ENCODE peak calls at places on chromosomes 12 and 14, in nine cellular contexts. One of them, this sample, is unnamed.

GRCh38 chr14:21026988-21027315 is 2.1 kb upstream of the NDRG2 start:
- DNase-seq in fibroblast of the aortic adventitia: no peak
- DNase-seq in astrocyte of the spinal cord: no peak
- DNase-seq in EH: no peak
- DNase-seq in activated T-helper 9 cell treated with anti-CD3 and anti-CD28 coated beads, Interleukin-2, amount 50 U/mL, for 16 hours: no peak
- DNase-seq in kidney glomerular epithelial cell: no peak
- DNase-seq in LoVo: no peak
- DNase-seq in NCI-H1417 treated with DMSO at 0.1 percent for 48 hours: no peak
- DNase-seq in stimulated activated CD4-positive, alpha-beta T cell treated with anti-CD3 and anti-CD28 coated beads, Interleukin-1b, Interleukin-23, amount 100 ng/mL, for 48 hours: no peak
- DNase-seq in this sample: no peak

GRCh38 chr12:54352022-54352531 is 12.2 kb downstream of the GPR84 start:
- DNase-seq in fibroblast of the aortic adventitia: peak; percentile 47
- DNase-seq in astrocyte of the spinal cord: peak; percentile 93
- DNase-seq in EH: peak; percentile 65
- DNase-seq in activated T-helper 9 cell treated with anti-CD3 and anti-CD28 coated beads, Interleukin-2, amount 50 U/mL, for 16 hours: no peak
- DNase-seq in kidney glomerular epithelial cell: peak; percentile 61
- DNase-seq in LoVo: no peak
- DNase-seq in NCI-H1417 treated with DMSO at 0.1 percent for 48 hours: peak; percentile 86
- DNase-seq in stimulated activated CD4-positive, alpha-beta T cell treated with anti-CD3 and anti-CD28 coated beads, Interleukin-1b, Interleukin-23, amount 100 ng/mL, for 48 hours: peak; percentile 55
- DNase-seq in this sample: peak; percentile 33

GRCh38 chr12:62865860-62866407 is 69.0 kb downstream of the PPM1H start:
- DNase-seq in fibroblast of the aortic adventitia: peak; percentile 58
- DNase-seq in astrocyte of the spinal cord: peak; percentile 84
- DNase-seq in EH: peak; percentile 72
- DNase-seq in activated T-helper 9 cell treated with anti-CD3 and anti-CD28 coated beads, Interleukin-2, amount 50 U/mL, for 16 hours: no peak
- DNase-seq in kidney glomerular epithelial cell: no peak
- DNase-seq in LoVo: peak; percentile 46
- DNase-seq in NCI-H1417 treated with DMSO at 0.1 percent for 48 hours: no peak
- DNase-seq in stimulated activated CD4-positive, alpha-beta T cell treated with anti-CD3 and anti-CD28 coated beads, Interleukin-1b, Interleukin-23, amount 100 ng/mL, for 48 hours: no peak
- DNase-seq in this sample: no peak

GRCh38 chr14:70254476-70254961 is 65.8 kb upstream of the SLC8A3 start:
- DNase-seq in fibroblast of the aortic adventitia: no peak
- DNase-seq in astrocyte of the spinal cord: peak; percentile 12
- DNase-seq in EH: peak; percentile 18
- DNase-seq in activated T-helper 9 cell treated with anti-CD3 and anti-CD28 coated beads, Interleukin-2, amount 50 U/mL, for 16 hours: no peak
- DNase-seq in kidney glomerular epithelial cell: peak; percentile 18
- DNase-seq in LoVo: peak; percentile 77
- DNase-seq in NCI-H1417 treated with DMSO at 0.1 percent for 48 hours: peak; percentile 31
- DNase-seq in stimulated activated CD4-positive, alpha-beta T cell treated with anti-CD3 and anti-CD28 coated beads, Interleukin-1b, Interleukin-23, amount 100 ng/mL, for 48 hours: no peak
- DNase-seq in this sample: no peak

GRCh38 chr14:76958975-76959710 is 69.4 kb downstream of the IRF2BPL start:
- DNase-seq in fibroblast of the aortic adventitia: peak; percentile 25
- DNase-seq in astrocyte of the spinal cord: peak; percentile 79
- DNase-seq in EH: peak; percentile 90
- DNase-seq in activated T-helper 9 cell treated with anti-CD3 and anti-CD28 coated beads, Interleukin-2, amount 50 U/mL, for 16 hours: no peak
- DNase-seq in kidney glomerular epithelial cell: peak; percentile 81
- DNase-seq in LoVo: peak; percentile 46
- DNase-seq in NCI-H1417 treated with DMSO at 0.1 percent for 48 hours: no peak
- DNase-seq in stimulated activated CD4-positive, alpha-beta T cell treated with anti-CD3 and anti-CD28 coated beads, Interleukin-1b, Interleukin-23, amount 100 ng/mL, for 48 hours: no peak
- DNase-seq in this sample: peak; percentile 62

GRCh38 chr12:52121848-52122838 is 42.6 kb downstream of the SMIM41 start:
- DNase-seq in fibroblast of the aortic adventitia: peak; percentile 52
- DNase-seq in astrocyte of the spinal cord: peak; percentile 42
- DNase-seq in EH: peak; percentile 53
- DNase-seq in activated T-helper 9 cell treated with anti-CD3 and anti-CD28 coated beads, Interleukin-2, amount 50 U/mL, for 16 hours: peak; percentile 43
- DNase-seq in kidney glomerular epithelial cell: peak; percentile 28
- DNase-seq in LoVo: peak; percentile 64
- DNase-seq in NCI-H1417 treated with DMSO at 0.1 percent for 48 hours: no peak
- DNase-seq in stimulated activated CD4-positive, alpha-beta T cell treated with anti-CD3 and anti-CD28 coated beads, Interleukin-1b, Interleukin-23, amount 100 ng/mL, for 48 hours: peak; percentile 70
- DNase-seq in this sample: peak; percentile 47

GRCh38 chr12:1529228-1529861 is 65.0 kb downstream of the FBXL14 start:
- DNase-seq in fibroblast of the aortic adventitia: no peak
- DNase-seq in astrocyte of the spinal cord: no peak
- DNase-seq in EH: no peak
- DNase-seq in activated T-helper 9 cell treated with anti-CD3 and anti-CD28 coated beads, Interleukin-2, amount 50 U/mL, for 16 hours: no peak
- DNase-seq in kidney glomerular epithelial cell: no peak
- DNase-seq in LoVo: no peak
- DNase-seq in NCI-H1417 treated with DMSO at 0.1 percent for 48 hours: no peak
- DNase-seq in stimulated activated CD4-positive, alpha-beta T cell treated with anti-CD3 and anti-CD28 coated beads, Interleukin-1b, Interleukin-23, amount 100 ng/mL, for 48 hours: no peak
- DNase-seq in this sample: no peak

GRCh38 chr14:72472845-72473244 is 421.1 kb downstream of the DPF3 start:
- DNase-seq in fibroblast of the aortic adventitia: no peak
- DNase-seq in astrocyte of the spinal cord: no peak
- DNase-seq in EH: no peak
- DNase-seq in activated T-helper 9 cell treated with anti-CD3 and anti-CD28 coated beads, Interleukin-2, amount 50 U/mL, for 16 hours: no peak
- DNase-seq in kidney glomerular epithelial cell: no peak
- DNase-seq in LoVo: no peak
- DNase-seq in NCI-H1417 treated with DMSO at 0.1 percent for 48 hours: no peak
- DNase-seq in stimulated activated CD4-positive, alpha-beta T cell treated with anti-CD3 and anti-CD28 coated beads, Interleukin-1b, Interleukin-23, amount 100 ng/mL, for 48 hours: no peak
- DNase-seq in this sample: no peak

GRCh38 chr12:98329589-98329988 is 185.8 kb upstream of the TMPO start:
- DNase-seq in fibroblast of the aortic adventitia: no peak
- DNase-seq in astrocyte of the spinal cord: no peak
- DNase-seq in EH: no peak
- DNase-seq in activated T-helper 9 cell treated with anti-CD3 and anti-CD28 coated beads, Interleukin-2, amount 50 U/mL, for 16 hours: no peak
- DNase-seq in kidney glomerular epithelial cell: no peak
- DNase-seq in LoVo: no peak
- DNase-seq in NCI-H1417 treated with DMSO at 0.1 percent for 48 hours: no peak
- DNase-seq in stimulated activated CD4-positive, alpha-beta T cell treated with anti-CD3 and anti-CD28 coated beads, Interleukin-1b, Interleukin-23, amount 100 ng/mL, for 48 hours: no peak
- DNase-seq in this sample: no peak

GRCh38 chr12:29223431-29223830 is 74.4 kb downstream of the FAR2 start:
- DNase-seq in fibroblast of the aortic adventitia: no peak
- DNase-seq in astrocyte of the spinal cord: no peak
- DNase-seq in EH: no peak
- DNase-seq in activated T-helper 9 cell treated with anti-CD3 and anti-CD28 coated beads, Interleukin-2, amount 50 U/mL, for 16 hours: no peak
- DNase-seq in kidney glomerular epithelial cell: no peak
- DNase-seq in LoVo: no peak
- DNase-seq in NCI-H1417 treated with DMSO at 0.1 percent for 48 hours: no peak
- DNase-seq in stimulated activated CD4-positive, alpha-beta T cell treated with anti-CD3 and anti-CD28 coated beads, Interleukin-1b, Interleukin-23, amount 100 ng/mL, for 48 hours: no peak
- DNase-seq in this sample: no peak

GRCh38 chr14:103348154-103348553 is 14.1 kb downstream of the EIF5 start:
- DNase-seq in fibroblast of the aortic adventitia: no peak
- DNase-seq in astrocyte of the spinal cord: peak; percentile 53
- DNase-seq in EH: peak; percentile 52
- DNase-seq in activated T-helper 9 cell treated with anti-CD3 and anti-CD28 coated beads, Interleukin-2, amount 50 U/mL, for 16 hours: no peak
- DNase-seq in kidney glomerular epithelial cell: no peak
- DNase-seq in LoVo: no peak
- DNase-seq in NCI-H1417 treated with DMSO at 0.1 percent for 48 hours: no peak
- DNase-seq in stimulated activated CD4-positive, alpha-beta T cell treated with anti-CD3 and anti-CD28 coated beads, Interleukin-1b, Interleukin-23, amount 100 ng/mL, for 48 hours: no peak
- DNase-seq in this sample: no peak

GRCh38 chr12:79344855-79345840 is 345.6 kb downstream of the PAWR start:
- DNase-seq in fibroblast of the aortic adventitia: peak; percentile 34
- DNase-seq in astrocyte of the spinal cord: peak; percentile 28
- DNase-seq in EH: peak; percentile 33
- DNase-seq in activated T-helper 9 cell treated with anti-CD3 and anti-CD28 coated beads, Interleukin-2, amount 50 U/mL, for 16 hours: no peak
- DNase-seq in kidney glomerular epithelial cell: peak; percentile 38
- DNase-seq in LoVo: peak; percentile 68
- DNase-seq in NCI-H1417 treated with DMSO at 0.1 percent for 48 hours: no peak
- DNase-seq in stimulated activated CD4-positive, alpha-beta T cell treated with anti-CD3 and anti-CD28 coated beads, Interleukin-1b, Interleukin-23, amount 100 ng/mL, for 48 hours: no peak
- DNase-seq in this sample: no peak

GRCh38 chr14:26323781-26324363 is 274.0 kb downstream of the NOVA1 start:
- DNase-seq in fibroblast of the aortic adventitia: no peak
- DNase-seq in astrocyte of the spinal cord: no peak
- DNase-seq in EH: no peak
- DNase-seq in activated T-helper 9 cell treated with anti-CD3 and anti-CD28 coated beads, Interleukin-2, amount 50 U/mL, for 16 hours: no peak
- DNase-seq in kidney glomerular epithelial cell: no peak
- DNase-seq in LoVo: no peak
- DNase-seq in NCI-H1417 treated with DMSO at 0.1 percent for 48 hours: no peak
- DNase-seq in stimulated activated CD4-positive, alpha-beta T cell treated with anti-CD3 and anti-CD28 coated beads, Interleukin-1b, Interleukin-23, amount 100 ng/mL, for 48 hours: no peak
- DNase-seq in this sample: no peak

GRCh38 chr12:112022241-112023016 is 9.2 kb downstream of the ERP29 start:
- DNase-seq in fibroblast of the aortic adventitia: no peak
- DNase-seq in astrocyte of the spinal cord: no peak
- DNase-seq in EH: no peak
- DNase-seq in activated T-helper 9 cell treated with anti-CD3 and anti-CD28 coated beads, Interleukin-2, amount 50 U/mL, for 16 hours: no peak
- DNase-seq in kidney glomerular epithelial cell: no peak
- DNase-seq in LoVo: no peak
- DNase-seq in NCI-H1417 treated with DMSO at 0.1 percent for 48 hours: no peak
- DNase-seq in stimulated activated CD4-positive, alpha-beta T cell treated with anti-CD3 and anti-CD28 coated beads, Interleukin-1b, Interleukin-23, amount 100 ng/mL, for 48 hours: no peak
- DNase-seq in this sample: no peak

GRCh38 chr12:111570090-111570961 is 28.8 kb downstream of the ATXN2 start:
- DNase-seq in fibroblast of the aortic adventitia: peak; percentile 85
- DNase-seq in astrocyte of the spinal cord: peak; percentile 79
- DNase-seq in EH: peak; percentile 93
- DNase-seq in activated T-helper 9 cell treated with anti-CD3 and anti-CD28 coated beads, Interleukin-2, amount 50 U/mL, for 16 hours: no peak
- DNase-seq in kidney glomerular epithelial cell: peak; percentile 69
- DNase-seq in LoVo: peak; percentile 79
- DNase-seq in NCI-H1417 treated with DMSO at 0.1 percent for 48 hours: no peak
- DNase-seq in stimulated activated CD4-positive, alpha-beta T cell treated with anti-CD3 and anti-CD28 coated beads, Interleukin-1b, Interleukin-23, amount 100 ng/mL, for 48 hours: no peak
- DNase-seq in this sample: no peak

GRCh38 chr12:111034911-111035577 is 114.7 kb upstream of the MYL2 start:
- DNase-seq in fibroblast of the aortic adventitia: no peak
- DNase-seq in astrocyte of the spinal cord: no peak
- DNase-seq in EH: no peak
- DNase-seq in activated T-helper 9 cell treated with anti-CD3 and anti-CD28 coated beads, Interleukin-2, amount 50 U/mL, for 16 hours: no peak
- DNase-seq in kidney glomerular epithelial cell: no peak
- DNase-seq in LoVo: no peak
- DNase-seq in NCI-H1417 treated with DMSO at 0.1 percent for 48 hours: no peak
- DNase-seq in stimulated activated CD4-positive, alpha-beta T cell treated with anti-CD3 and anti-CD28 coated beads, Interleukin-1b, Interleukin-23, amount 100 ng/mL, for 48 hours: no peak
- DNase-seq in this sample: no peak

GRCh38 chr12:8466171-8466692 is 10.5 kb downstream of the CLEC6A start:
- DNase-seq in fibroblast of the aortic adventitia: no peak
- DNase-seq in astrocyte of the spinal cord: no peak
- DNase-seq in EH: no peak
- DNase-seq in activated T-helper 9 cell treated with anti-CD3 and anti-CD28 coated beads, Interleukin-2, amount 50 U/mL, for 16 hours: no peak
- DNase-seq in kidney glomerular epithelial cell: no peak
- DNase-seq in LoVo: no peak
- DNase-seq in NCI-H1417 treated with DMSO at 0.1 percent for 48 hours: no peak
- DNase-seq in stimulated activated CD4-positive, alpha-beta T cell treated with anti-CD3 and anti-CD28 coated beads, Interleukin-1b, Interleukin-23, amount 100 ng/mL, for 48 hours: no peak
- DNase-seq in this sample: no peak

GRCh38 chr14:101412741-101413140 is 148.6 kb upstream of the DIO3 start:
- DNase-seq in fibroblast of the aortic adventitia: no peak
- DNase-seq in astrocyte of the spinal cord: no peak
- DNase-seq in EH: no peak
- DNase-seq in activated T-helper 9 cell treated with anti-CD3 and anti-CD28 coated beads, Interleukin-2, amount 50 U/mL, for 16 hours: no peak
- DNase-seq in kidney glomerular epithelial cell: no peak
- DNase-seq in LoVo: peak; percentile 15
- DNase-seq in NCI-H1417 treated with DMSO at 0.1 percent for 48 hours: no peak
- DNase-seq in stimulated activated CD4-positive, alpha-beta T cell treated with anti-CD3 and anti-CD28 coated beads, Interleukin-1b, Interleukin-23, amount 100 ng/mL, for 48 hours: no peak
- DNase-seq in this sample: no peak

GRCh38 chr14:92560106-92560865 is 46.7 kb downstream of the RIN3 start:
- DNase-seq in fibroblast of the aortic adventitia: no peak
- DNase-seq in astrocyte of the spinal cord: no peak
- DNase-seq in EH: no peak
- DNase-seq in activated T-helper 9 cell treated with anti-CD3 and anti-CD28 coated beads, Interleukin-2, amount 50 U/mL, for 16 hours: no peak
- DNase-seq in kidney glomerular epithelial cell: no peak
- DNase-seq in LoVo: no peak
- DNase-seq in NCI-H1417 treated with DMSO at 0.1 percent for 48 hours: no peak
- DNase-seq in stimulated activated CD4-positive, alpha-beta T cell treated with anti-CD3 and anti-CD28 coated beads, Interleukin-1b, Interleukin-23, amount 100 ng/mL, for 48 hours: peak; percentile 42
- DNase-seq in this sample: peak; percentile 51

GRCh38 chr14:96001866-96002510 is 37.2 kb upstream of the C14orf132 start:
- DNase-seq in fibroblast of the aortic adventitia: no peak
- DNase-seq in astrocyte of the spinal cord: peak; percentile 5
- DNase-seq in EH: peak; percentile 53
- DNase-seq in activated T-helper 9 cell treated with anti-CD3 and anti-CD28 coated beads, Interleukin-2, amount 50 U/mL, for 16 hours: no peak
- DNase-seq in kidney glomerular epithelial cell: no peak
- DNase-seq in LoVo: no peak
- DNase-seq in NCI-H1417 treated with DMSO at 0.1 percent for 48 hours: no peak
- DNase-seq in stimulated activated CD4-positive, alpha-beta T cell treated with anti-CD3 and anti-CD28 coated beads, Interleukin-1b, Interleukin-23, amount 100 ng/mL, for 48 hours: no peak
- DNase-seq in this sample: no peak

GRCh38 chr14:50395448-50395847 is 1.2 kb downstream of the CDKL1 start:
- DNase-seq in fibroblast of the aortic adventitia: peak; percentile 13
- DNase-seq in astrocyte of the spinal cord: no peak
- DNase-seq in EH: peak; percentile 11
- DNase-seq in activated T-helper 9 cell treated with anti-CD3 and anti-CD28 coated beads, Interleukin-2, amount 50 U/mL, for 16 hours: no peak
- DNase-seq in kidney glomerular epithelial cell: no peak
- DNase-seq in LoVo: no peak
- DNase-seq in NCI-H1417 treated with DMSO at 0.1 percent for 48 hours: no peak
- DNase-seq in stimulated activated CD4-positive, alpha-beta T cell treated with anti-CD3 and anti-CD28 coated beads, Interleukin-1b, Interleukin-23, amount 100 ng/mL, for 48 hours: no peak
- DNase-seq in this sample: no peak

GRCh38 chr14:36508418-36509051 is 11.5 kb downstream of the NKX2-1 start:
- DNase-seq in fibroblast of the aortic adventitia: no peak
- DNase-seq in astrocyte of the spinal cord: no peak
- DNase-seq in EH: no peak
- DNase-seq in activated T-helper 9 cell treated with anti-CD3 and anti-CD28 coated beads, Interleukin-2, amount 50 U/mL, for 16 hours: no peak
- DNase-seq in kidney glomerular epithelial cell: no peak
- DNase-seq in LoVo: no peak
- DNase-seq in NCI-H1417 treated with DMSO at 0.1 percent for 48 hours: no peak
- DNase-seq in stimulated activated CD4-positive, alpha-beta T cell treated with anti-CD3 and anti-CD28 coated beads, Interleukin-1b, Interleukin-23, amount 100 ng/mL, for 48 hours: no peak
- DNase-seq in this sample: no peak

GRCh38 chr12:118357327-118358007 is 15.2 kb downstream of the TAOK3 start:
- DNase-seq in fibroblast of the aortic adventitia: peak; percentile 74
- DNase-seq in astrocyte of the spinal cord: peak; percentile 63
- DNase-seq in EH: peak; percentile 75
- DNase-seq in activated T-helper 9 cell treated with anti-CD3 and anti-CD28 coated beads, Interleukin-2, amount 50 U/mL, for 16 hours: peak; percentile 5
- DNase-seq in kidney glomerular epithelial cell: peak; percentile 27
- DNase-seq in LoVo: peak; percentile 66
- DNase-seq in NCI-H1417 treated with DMSO at 0.1 percent for 48 hours: no peak
- DNase-seq in stimulated activated CD4-positive, alpha-beta T cell treated with anti-CD3 and anti-CD28 coated beads, Interleukin-1b, Interleukin-23, amount 100 ng/mL, for 48 hours: peak; percentile 44
- DNase-seq in this sample: peak; percentile 49

GRCh38 chr14:62661818-62662217 is 383.4 kb downstream of the KCNH5 start:
- DNase-seq in fibroblast of the aortic adventitia: no peak
- DNase-seq in astrocyte of the spinal cord: no peak
- DNase-seq in EH: no peak
- DNase-seq in activated T-helper 9 cell treated with anti-CD3 and anti-CD28 coated beads, Interleukin-2, amount 50 U/mL, for 16 hours: no peak
- DNase-seq in kidney glomerular epithelial cell: no peak
- DNase-seq in LoVo: no peak
- DNase-seq in NCI-H1417 treated with DMSO at 0.1 percent for 48 hours: no peak
- DNase-seq in stimulated activated CD4-positive, alpha-beta T cell treated with anti-CD3 and anti-CD28 coated beads, Interleukin-1b, Interleukin-23, amount 100 ng/mL, for 48 hours: no peak
- DNase-seq in this sample: no peak

GRCh38 chr12:96070670-96071279 is 35.4 kb upstream of the LTA4H start:
- DNase-seq in fibroblast of the aortic adventitia: peak; percentile 30
- DNase-seq in astrocyte of the spinal cord: peak; percentile 25
- DNase-seq in EH: peak; percentile 10
- DNase-seq in activated T-helper 9 cell treated with anti-CD3 and anti-CD28 coated beads, Interleukin-2, amount 50 U/mL, for 16 hours: no peak
- DNase-seq in kidney glomerular epithelial cell: no peak
- DNase-seq in LoVo: no peak
- DNase-seq in NCI-H1417 treated with DMSO at 0.1 percent for 48 hours: no peak
- DNase-seq in stimulated activated CD4-positive, alpha-beta T cell treated with anti-CD3 and anti-CD28 coated beads, Interleukin-1b, Interleukin-23, amount 100 ng/mL, for 48 hours: no peak
- DNase-seq in this sample: no peak

GRCh38 chr12:51687142-51687935 is 96.3 kb downstream of the SCN8A start:
- DNase-seq in fibroblast of the aortic adventitia: peak; percentile 61
- DNase-seq in astrocyte of the spinal cord: peak; percentile 33
- DNase-seq in EH: peak; percentile 85
- DNase-seq in activated T-helper 9 cell treated with anti-CD3 and anti-CD28 coated beads, Interleukin-2, amount 50 U/mL, for 16 hours: no peak
- DNase-seq in kidney glomerular epithelial cell: no peak
- DNase-seq in LoVo: no peak
- DNase-seq in NCI-H1417 treated with DMSO at 0.1 percent for 48 hours: no peak
- DNase-seq in stimulated activated CD4-positive, alpha-beta T cell treated with anti-CD3 and anti-CD28 coated beads, Interleukin-1b, Interleukin-23, amount 100 ng/mL, for 48 hours: no peak
- DNase-seq in this sample: no peak

GRCh38 chr14:23182372-23183014 is 967 bp downstream of the SLC7A8 start:
- DNase-seq in fibroblast of the aortic adventitia: no peak
- DNase-seq in astrocyte of the spinal cord: no peak
- DNase-seq in EH: no peak
- DNase-seq in activated T-helper 9 cell treated with anti-CD3 and anti-CD28 coated beads, Interleukin-2, amount 50 U/mL, for 16 hours: no peak
- DNase-seq in kidney glomerular epithelial cell: peak; percentile 26
- DNase-seq in LoVo: peak; percentile 59
- DNase-seq in NCI-H1417 treated with DMSO at 0.1 percent for 48 hours: peak; percentile 42
- DNase-seq in stimulated activated CD4-positive, alpha-beta T cell treated with anti-CD3 and anti-CD28 coated beads, Interleukin-1b, Interleukin-23, amount 100 ng/mL, for 48 hours: peak; percentile 18
- DNase-seq in this sample: peak; percentile 17

GRCh38 chr14:100802766-100803693 is 22.9 kb upstream of the MEG3 start:
- DNase-seq in fibroblast of the aortic adventitia: no peak
- DNase-seq in astrocyte of the spinal cord: no peak
- DNase-seq in EH: no peak
- DNase-seq in activated T-helper 9 cell treated with anti-CD3 and anti-CD28 coated beads, Interleukin-2, amount 50 U/mL, for 16 hours: no peak
- DNase-seq in kidney glomerular epithelial cell: peak; percentile 28
- DNase-seq in LoVo: no peak
- DNase-seq in NCI-H1417 treated with DMSO at 0.1 percent for 48 hours: no peak
- DNase-seq in stimulated activated CD4-positive, alpha-beta T cell treated with anti-CD3 and anti-CD28 coated beads, Interleukin-1b, Interleukin-23, amount 100 ng/mL, for 48 hours: no peak
- DNase-seq in this sample: no peak

GRCh38 chr12:23949212-23950010 is at the start of gene SOX5:
- DNase-seq in fibroblast of the aortic adventitia: peak; percentile 59
- DNase-seq in astrocyte of the spinal cord: peak; percentile 75
- DNase-seq in EH: no peak
- DNase-seq in activated T-helper 9 cell treated with anti-CD3 and anti-CD28 coated beads, Interleukin-2, amount 50 U/mL, for 16 hours: no peak
- DNase-seq in kidney glomerular epithelial cell: no peak
- DNase-seq in LoVo: no peak
- DNase-seq in NCI-H1417 treated with DMSO at 0.1 percent for 48 hours: no peak
- DNase-seq in stimulated activated CD4-positive, alpha-beta T cell treated with anti-CD3 and anti-CD28 coated beads, Interleukin-1b, Interleukin-23, amount 100 ng/mL, for 48 hours: no peak
- DNase-seq in this sample: no peak

GRCh38 chr12:96274331-96274730 is 80.2 kb downstream of the ELK3 start:
- DNase-seq in fibroblast of the aortic adventitia: peak; percentile 44
- DNase-seq in astrocyte of the spinal cord: peak; percentile 42
- DNase-seq in EH: peak; percentile 64
- DNase-seq in activated T-helper 9 cell treated with anti-CD3 and anti-CD28 coated beads, Interleukin-2, amount 50 U/mL, for 16 hours: no peak
- DNase-seq in kidney glomerular epithelial cell: peak; percentile 40
- DNase-seq in LoVo: no peak
- DNase-seq in NCI-H1417 treated with DMSO at 0.1 percent for 48 hours: no peak
- DNase-seq in stimulated activated CD4-positive, alpha-beta T cell treated with anti-CD3 and anti-CD28 coated beads, Interleukin-1b, Interleukin-23, amount 100 ng/mL, for 48 hours: no peak
- DNase-seq in this sample: no peak

GRCh38 chr12:80443974-80444666 is at the start of gene PTPRQ:
- DNase-seq in fibroblast of the aortic adventitia: peak; percentile 77
- DNase-seq in astrocyte of the spinal cord: no peak
- DNase-seq in EH: peak; percentile 47
- DNase-seq in activated T-helper 9 cell treated with anti-CD3 and anti-CD28 coated beads, Interleukin-2, amount 50 U/mL, for 16 hours: no peak
- DNase-seq in kidney glomerular epithelial cell: no peak
- DNase-seq in LoVo: no peak
- DNase-seq in NCI-H1417 treated with DMSO at 0.1 percent for 48 hours: no peak
- DNase-seq in stimulated activated CD4-positive, alpha-beta T cell treated with anti-CD3 and anti-CD28 coated beads, Interleukin-1b, Interleukin-23, amount 100 ng/mL, for 48 hours: no peak
- DNase-seq in this sample: no peak